ENCODE peak calls at places on chromosome 12, in four cellular contexts. One of them, this sample, is unnamed. For H3K4me1 and H3K27me3, the result is how much of the 10 kb centered on the place peaks cover.

GRCh38 chr12:91778091-91778819 is 367.4 kb downstream of the BTG1 start:
- DNase-seq in psoas muscle: no peak
- DNase-seq in ovary: no peak
- DNase-seq in neural progenitor cell: no peak
- DNase-seq in this sample: no peak

GRCh38 chr12:27552235-27552634 is 28.2 kb downstream of the PPFIBP1 start:
- DNase-seq in neural progenitor cell: no peak
- DNase-seq in psoas muscle: no peak
- DNase-seq in ovary: no peak
- DNase-seq in this sample: no peak

GRCh38 chr12:19428261-19428660 is 11.0 kb upstream of the AEBP2 start:
- DNase-seq in neural progenitor cell: no peak
- DNase-seq in psoas muscle: no peak
- DNase-seq in ovary: no peak
- DNase-seq in this sample: no peak

GRCh38 chr12:27081668-27082091 is 698 bp downstream of the C12orf71 start:
- DNase-seq in ovary: no peak
- DNase-seq in neural progenitor cell: peak
- DNase-seq in psoas muscle: no peak
- DNase-seq in this sample: no peak

GRCh38 chr12:100794441-100795192 is at the start of gene ANO4:
- DNase-seq in neural progenitor cell: peak
- DNase-seq in psoas muscle: no peak
- DNase-seq in ovary: peak
- DNase-seq in this sample: no peak

GRCh38 chr12:109467978-109468676 is 9.0 kb downstream of the KCTD10 start:
- DNase-seq in neural progenitor cell: no peak
- DNase-seq in psoas muscle: no peak
- DNase-seq in ovary: no peak
- DNase-seq in this sample: no peak

GRCh38 chr12:2682301-2683282 is 112.2 kb upstream of the FKBP4 start:
- DNase-seq in ovary: no peak
- DNase-seq in neural progenitor cell: peak
- DNase-seq in psoas muscle: no peak
- DNase-seq in this sample: peak

GRCh38 chr12:30701056-30701455 is 5.4 kb upstream of the IPO8 start:
- DNase-seq in psoas muscle: no peak
- DNase-seq in ovary: no peak
- DNase-seq in neural progenitor cell: no peak
- DNase-seq in this sample: no peak

GRCh38 chr12:41485203-41485602 is 297.1 kb downstream of the PDZRN4 start:
- DNase-seq in ovary: no peak
- DNase-seq in psoas muscle: no peak
- DNase-seq in neural progenitor cell: no peak
- DNase-seq in this sample: no peak

GRCh38 chr12:58143498-58143897 is 202.1 kb downstream of the ATP23 start:
- DNase-seq in psoas muscle: no peak
- DNase-seq in ovary: no peak
- DNase-seq in neural progenitor cell: no peak
- DNase-seq in this sample: no peak

GRCh38 chr12:48199784-48200198 is 3.3 kb downstream of the OR10AD1 start:
- DNase-seq in psoas muscle: no peak
- DNase-seq in neural progenitor cell: no peak
- DNase-seq in ovary: peak
- DNase-seq in this sample: no peak

GRCh38 chr12:53051058-53051880 is 1.4 kb downstream of the TNS2 start:
- DNase-seq in ovary: peak
- DNase-seq in psoas muscle: peak
- DNase-seq in neural progenitor cell: no peak
- DNase-seq in this sample: peak

GRCh38 chr12:51056242-51056641 is 8.1 kb downstream of the LETMD1 start:
- DNase-seq in neural progenitor cell: no peak
- DNase-seq in ovary: no peak
- DNase-seq in psoas muscle: peak
- DNase-seq in this sample: no peak

GRCh38 chr12:45696049-45696448 is 33.5 kb upstream of the ARID2 start:
- DNase-seq in neural progenitor cell: no peak
- DNase-seq in psoas muscle: no peak
- DNase-seq in ovary: no peak
- DNase-seq in this sample: no peak

GRCh38 chr12:18965210-18965609 is 164.3 kb upstream of the PLEKHA5 start:
- DNase-seq in ovary: no peak
- DNase-seq in neural progenitor cell: peak
- DNase-seq in psoas muscle: no peak
- DNase-seq in this sample: no peak

GRCh38 chr12:93322784-93323183 is 54.9 kb upstream of the NUDT4 start:
- DNase-seq in psoas muscle: no peak
- DNase-seq in neural progenitor cell: no peak
- DNase-seq in ovary: no peak
- DNase-seq in this sample: no peak

GRCh38 chr12:6063379-6063735 is 61.1 kb downstream of the VWF start:
- DNase-seq in neural progenitor cell: no peak
- DNase-seq in ovary: no peak
- DNase-seq in psoas muscle: no peak
- DNase-seq in this sample: no peak

GRCh38 chr12:47080725-47081502 is 1.2 kb upstream of the AMIGO2 start:
- DNase-seq in neural progenitor cell: peak
- DNase-seq in psoas muscle: peak
- DNase-seq in ovary: peak
- DNase-seq in this sample: peak

GRCh38 chr12:115750340-115750739 is 527.2 kb downstream of the MED13L start:
- DNase-seq in neural progenitor cell: no peak
- DNase-seq in psoas muscle: no peak
- DNase-seq in ovary: no peak
- DNase-seq in this sample: no peak

GRCh38 chr12:6927999-6928702 is 392 bp downstream of the ATN1 start:
- DNase-seq in neural progenitor cell: peak
- DNase-seq in ovary: peak
- DNase-seq in psoas muscle: no peak
- DNase-seq in this sample: peak

GRCh38 chr12:76685246-76685678 is 78.7 kb upstream of the ZDHHC17 start:
- DNase-seq in ovary: no peak
- DNase-seq in neural progenitor cell: peak
- DNase-seq in psoas muscle: no peak
- DNase-seq in this sample: no peak

GRCh38 chr12:56517854-56518253 is 3.8 kb upstream of the RBMS2 start:
- DNase-seq in psoas muscle: no peak
- DNase-seq in ovary: no peak
- DNase-seq in neural progenitor cell: no peak
- DNase-seq in this sample: no peak

GRCh38 chr12:108634225-108634795 is 616 bp upstream of the SELPLG start:
- DNase-seq in ovary: no peak
- DNase-seq in psoas muscle: no peak
- DNase-seq in neural progenitor cell: no peak
- DNase-seq in this sample: peak

GRCh38 chr12:51371295-51371953 is 19.8 kb downstream of the GALNT6 start:
- DNase-seq in psoas muscle: peak
- DNase-seq in neural progenitor cell: peak
- DNase-seq in ovary: peak
- DNase-seq in this sample: peak

GRCh38 chr12:16165506-16165905 is 112.0 kb downstream of the SLC15A5 start:
- DNase-seq in psoas muscle: no peak
- DNase-seq in neural progenitor cell: peak
- DNase-seq in ovary: no peak
- DNase-seq in this sample: no peak

GRCh38 chr12:4812621-4813327 is 92.6 kb downstream of the GALNT8 start:
- DNase-seq in ovary: no peak
- DNase-seq in psoas muscle: no peak
- DNase-seq in neural progenitor cell: no peak
- DNase-seq in this sample: no peak

GRCh38 chr12:90098132-90098779 is 389.6 kb upstream of the ATP2B1 start:
- DNase-seq in neural progenitor cell: peak
- DNase-seq in psoas muscle: no peak
- DNase-seq in ovary: no peak
- DNase-seq in this sample: no peak

GRCh38 chr12:12997734-12998133 is 2.3 kb downstream of the HEBP1 start:
- DNase-seq in neural progenitor cell: no peak
- DNase-seq in psoas muscle: no peak
- DNase-seq in ovary: no peak
- DNase-seq in this sample: no peak
- H3K4me1 ChIP-seq in neural progenitor cell: under half
- H3K4me1 ChIP-seq in psoas muscle: under half
- H3K4me1 ChIP-seq in ovary: under half
- H3K4me1 ChIP-seq in this sample: under half

DNA sequence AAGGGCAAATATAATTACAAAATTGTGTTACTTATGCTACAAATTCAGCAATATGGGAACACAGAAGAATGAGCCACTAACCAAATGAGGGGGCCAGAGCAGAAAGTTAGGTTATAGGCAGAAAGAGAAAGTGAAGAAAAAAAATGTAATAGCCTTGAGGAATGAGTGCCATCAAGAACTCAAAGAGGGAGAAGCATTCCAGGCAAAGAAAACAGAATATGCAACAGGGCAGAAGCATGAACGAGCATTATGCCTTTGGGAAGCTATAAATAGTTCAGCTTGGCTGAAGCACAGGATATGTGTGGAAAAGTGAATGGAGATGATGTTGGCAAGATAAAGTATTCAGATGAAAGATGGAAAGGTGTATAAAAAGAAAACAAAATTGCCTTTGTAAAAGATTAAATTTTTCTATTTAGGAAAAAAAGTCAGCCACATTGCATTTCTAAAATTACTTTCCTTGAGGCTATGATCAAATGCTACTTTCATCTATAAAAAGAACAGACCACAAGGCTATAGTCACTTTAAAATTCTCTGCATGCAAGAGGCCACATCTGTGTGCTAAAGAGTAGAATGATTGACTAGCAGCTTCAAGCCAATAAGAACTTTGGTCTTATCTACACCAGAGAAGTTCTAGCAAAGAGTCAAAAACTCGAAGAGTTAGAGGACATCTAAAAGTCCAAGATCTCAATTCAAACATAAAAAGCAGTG is 193.6 kb upstream of the GARIN6 start:
- DNase-seq in neural progenitor cell: no peak
- DNase-seq in psoas muscle: no peak
- DNase-seq in ovary: no peak
- DNase-seq in this sample: no peak
- H3K27ac ChIP-seq in neural progenitor cell: no peak
- H3K27ac ChIP-seq in psoas muscle: no peak
- H3K27ac ChIP-seq in ovary: no peak
- H3K27ac ChIP-seq in this sample: peak

GRCh38 chr12:131162113-131162512 is 208.4 kb downstream of the ADGRD1 start:
- DNase-seq in psoas muscle: no peak
- DNase-seq in neural progenitor cell: no peak
- DNase-seq in ovary: no peak
- DNase-seq in this sample: no peak

GRCh38 chr12:131163189-131163738 is 209.6 kb downstream of the ADGRD1 start:
- DNase-seq in psoas muscle: no peak
- DNase-seq in neural progenitor cell: no peak
- DNase-seq in ovary: no peak
- DNase-seq in this sample: no peak

GRCh38 chr12:131171029-131171428 is 217.3 kb downstream of the ADGRD1 start:
- DNase-seq in neural progenitor cell: no peak
- DNase-seq in psoas muscle: no peak
- DNase-seq in ovary: no peak
- DNase-seq in this sample: no peak

GRCh38 chr12:131164096-131164872 is 210.6 kb downstream of the ADGRD1 start:
- DNase-seq in psoas muscle: no peak
- DNase-seq in neural progenitor cell: no peak
- DNase-seq in ovary: no peak
- DNase-seq in this sample: no peak

GRCh38 chr12:131167334-131167733 is 213.6 kb downstream of the ADGRD1 start:
- DNase-seq in ovary: peak
- DNase-seq in neural progenitor cell: no peak
- DNase-seq in psoas muscle: no peak
- DNase-seq in this sample: no peak
- H3K27me3 ChIP-seq in ovary: under half
- H3K27me3 ChIP-seq in neural progenitor cell: under half
- H3K27me3 ChIP-seq in psoas muscle: under half
- H3K27me3 ChIP-seq in this sample: under half

GRCh38 chr12:63841611-63842010 is 2.9 kb upstream of the SRGAP1 start:
- DNase-seq in psoas muscle: no peak
- DNase-seq in neural progenitor cell: no peak
- DNase-seq in ovary: no peak
- DNase-seq in this sample: no peak

GRCh38 chr12:63843613-63844390 is 698 bp upstream of the SRGAP1 start:
- DNase-seq in psoas muscle: peak
- DNase-seq in ovary: peak
- DNase-seq in neural progenitor cell: peak
- DNase-seq in this sample: peak

DNA sequence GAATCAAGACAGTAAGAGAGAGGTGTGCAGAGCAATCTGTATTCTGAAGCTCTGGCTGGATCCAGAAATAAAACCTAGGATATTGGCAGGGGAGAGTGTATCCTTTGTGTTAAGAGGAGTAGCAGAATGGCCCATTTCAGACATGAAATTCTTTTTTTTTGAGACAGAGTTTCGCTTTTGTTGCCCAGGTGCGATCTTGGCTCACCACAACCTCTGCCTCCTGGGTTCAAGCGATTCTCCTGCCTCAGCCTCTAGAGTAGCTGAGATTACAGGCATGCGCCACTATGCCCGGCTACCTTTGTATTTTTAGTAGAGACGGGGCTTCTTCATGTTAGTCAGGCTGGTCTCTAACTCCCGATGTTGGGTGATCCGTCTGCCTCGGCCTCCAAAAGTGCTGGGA is 6.1 kb upstream of the SRGAP1 start:
- DNase-seq in psoas muscle: no peak
- DNase-seq in neural progenitor cell: no peak
- DNase-seq in ovary: no peak
- DNase-seq in this sample: no peak
- H3K4me1 ChIP-seq in psoas muscle: under half
- H3K4me1 ChIP-seq in neural progenitor cell: under half
- H3K4me1 ChIP-seq in ovary: under half
- H3K4me1 ChIP-seq in this sample: under half

GRCh38 chr12:989051-989450 is 2.0 kb upstream of the ERC1 start:
- DNase-seq in ovary: no peak
- DNase-seq in psoas muscle: no peak
- DNase-seq in neural progenitor cell: no peak
- DNase-seq in this sample: no peak

GRCh38 chr12:990649-991349 is at the start of gene ERC1:
- DNase-seq in psoas muscle: peak
- DNase-seq in neural progenitor cell: peak
- DNase-seq in ovary: peak
- DNase-seq in this sample: peak

GRCh38 chr12:989751-990278 is 1.2 kb upstream of the ERC1 start:
- DNase-seq in ovary: peak
- DNase-seq in neural progenitor cell: peak
- DNase-seq in psoas muscle: no peak
- DNase-seq in this sample: no peak

GRCh38 chr12:990308-990648 is 745 bp upstream of the ERC1 start:
- DNase-seq in neural progenitor cell: peak
- DNase-seq in psoas muscle: peak
- DNase-seq in ovary: peak
- DNase-seq in this sample: peak

DNA sequence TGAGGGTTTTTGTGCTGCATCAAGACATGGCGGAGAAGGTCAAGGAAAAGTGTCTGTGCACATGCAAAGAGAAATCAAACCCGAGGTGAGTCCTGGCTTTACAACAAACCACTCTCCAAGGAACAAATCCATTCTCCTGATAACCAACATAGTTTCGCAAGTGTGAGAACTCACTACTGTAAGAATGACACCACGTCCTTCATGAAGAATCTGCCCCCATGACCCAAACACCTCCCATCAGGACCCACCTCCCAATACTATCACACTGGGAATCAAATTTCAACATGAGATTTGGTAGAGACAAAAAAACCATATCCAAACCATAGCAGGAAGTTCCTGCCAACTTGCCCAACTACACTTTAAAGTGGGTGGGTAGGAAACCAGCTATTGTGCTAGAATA is 2.4 kb upstream of the ERC1 start:
- DNase-seq in psoas muscle: no peak
- DNase-seq in neural progenitor cell: no peak
- DNase-seq in ovary: no peak
- DNase-seq in this sample: no peak
- H3K27ac ChIP-seq in psoas muscle: peak
- H3K27ac ChIP-seq in neural progenitor cell: no peak
- H3K27ac ChIP-seq in ovary: no peak
- H3K27ac ChIP-seq in this sample: no peak